ENCODE peak calls at places on chromosomes 3 and 15, in five cellular contexts. One of them, this sample, is unnamed.

GRCh38 chr15:40984963-40985362 is 31.7 kb downstream of the CHAC1 start:
- DNase-seq in stimulated activated CD4-positive, alpha-beta T cell treated with anti-CD3 and anti-CD28 coated beads, Interleukin-12 subunit alpha, Interleukin-12 subunit beta, amount 100 ng/mL, for 4 hours: no peak
- DNase-seq in GM20000: no peak
- DNase-seq in cerebellar cortex: no peak
- DNase-seq in nucleus accumbens: no peak
- DNase-seq in this sample: no peak

GRCh38 chr3:13188380-13188779 is 115.2 kb upstream of the IQSEC1 start:
- DNase-seq in cerebellar cortex: no peak
- DNase-seq in stimulated activated CD4-positive, alpha-beta T cell treated with anti-CD3 and anti-CD28 coated beads, Interleukin-12 subunit alpha, Interleukin-12 subunit beta, amount 100 ng/mL, for 4 hours: no peak
- DNase-seq in GM20000: no peak
- DNase-seq in nucleus accumbens: no peak
- DNase-seq in this sample: no peak

GRCh38 chr15:29612096-29612495 is 210.2 kb downstream of the TJP1 start:
- DNase-seq in nucleus accumbens: no peak
- DNase-seq in cerebellar cortex: no peak
- DNase-seq in stimulated activated CD4-positive, alpha-beta T cell treated with anti-CD3 and anti-CD28 coated beads, Interleukin-12 subunit alpha, Interleukin-12 subunit beta, amount 100 ng/mL, for 4 hours: no peak
- DNase-seq in GM20000: no peak
- DNase-seq in this sample: no peak

GRCh38 chr3:136171097-136171542 is 25.0 kb downstream of the MSL2 start:
- DNase-seq in nucleus accumbens: no peak
- DNase-seq in GM20000: no peak
- DNase-seq in cerebellar cortex: no peak
- DNase-seq in stimulated activated CD4-positive, alpha-beta T cell treated with anti-CD3 and anti-CD28 coated beads, Interleukin-12 subunit alpha, Interleukin-12 subunit beta, amount 100 ng/mL, for 4 hours: no peak
- DNase-seq in this sample: no peak

GRCh38 chr3:13520326-13520880 is 28.5 kb upstream of the FBLN2 start:
- DNase-seq in nucleus accumbens: no peak
- DNase-seq in cerebellar cortex: no peak
- DNase-seq in stimulated activated CD4-positive, alpha-beta T cell treated with anti-CD3 and anti-CD28 coated beads, Interleukin-12 subunit alpha, Interleukin-12 subunit beta, amount 100 ng/mL, for 4 hours: no peak
- DNase-seq in GM20000: no peak
- DNase-seq in this sample: no peak

GRCh38 chr3:171155122-171155700 is 128.7 kb upstream of the SLC2A2 start:
- DNase-seq in stimulated activated CD4-positive, alpha-beta T cell treated with anti-CD3 and anti-CD28 coated beads, Interleukin-12 subunit alpha, Interleukin-12 subunit beta, amount 100 ng/mL, for 4 hours: no peak
- DNase-seq in nucleus accumbens: no peak
- DNase-seq in GM20000: no peak
- DNase-seq in cerebellar cortex: no peak
- DNase-seq in this sample: no peak

GRCh38 chr3:150407818-150408231 is 273 bp upstream of the TSC22D2 start:
- DNase-seq in nucleus accumbens: no peak
- DNase-seq in cerebellar cortex: no peak
- DNase-seq in stimulated activated CD4-positive, alpha-beta T cell treated with anti-CD3 and anti-CD28 coated beads, Interleukin-12 subunit alpha, Interleukin-12 subunit beta, amount 100 ng/mL, for 4 hours: peak; percentile 5
- DNase-seq in GM20000: no peak
- DNase-seq in this sample: no peak

GRCh38 chr15:69164807-69165636 is 4.6 kb downstream of the GLCE start:
- DNase-seq in nucleus accumbens: no peak
- DNase-seq in cerebellar cortex: no peak
- DNase-seq in GM20000: no peak
- DNase-seq in stimulated activated CD4-positive, alpha-beta T cell treated with anti-CD3 and anti-CD28 coated beads, Interleukin-12 subunit alpha, Interleukin-12 subunit beta, amount 100 ng/mL, for 4 hours: no peak
- DNase-seq in this sample: no peak

GRCh38 chr3:140186421-140186920 is 251.5 kb downstream of the CLSTN2 start:
- DNase-seq in nucleus accumbens: no peak
- DNase-seq in cerebellar cortex: peak; percentile 68
- DNase-seq in stimulated activated CD4-positive, alpha-beta T cell treated with anti-CD3 and anti-CD28 coated beads, Interleukin-12 subunit alpha, Interleukin-12 subunit beta, amount 100 ng/mL, for 4 hours: no peak
- DNase-seq in GM20000: no peak
- DNase-seq in this sample: no peak

GRCh38 chr3:168794427-168794826 is 698.7 kb upstream of the GOLIM4 start:
- DNase-seq in nucleus accumbens: no peak
- DNase-seq in stimulated activated CD4-positive, alpha-beta T cell treated with anti-CD3 and anti-CD28 coated beads, Interleukin-12 subunit alpha, Interleukin-12 subunit beta, amount 100 ng/mL, for 4 hours: no peak
- DNase-seq in cerebellar cortex: no peak
- DNase-seq in GM20000: no peak
- DNase-seq in this sample: no peak

GRCh38 chr15:39094116-39094515 is 486.8 kb upstream of the THBS1 start:
- DNase-seq in GM20000: no peak
- DNase-seq in cerebellar cortex: no peak
- DNase-seq in stimulated activated CD4-positive, alpha-beta T cell treated with anti-CD3 and anti-CD28 coated beads, Interleukin-12 subunit alpha, Interleukin-12 subunit beta, amount 100 ng/mL, for 4 hours: no peak
- DNase-seq in nucleus accumbens: no peak
- DNase-seq in this sample: no peak

GRCh38 chr15:74630284-74631086 is 14.8 kb downstream of the CLK3 start:
- DNase-seq in GM20000: no peak
- DNase-seq in cerebellar cortex: no peak
- DNase-seq in nucleus accumbens: no peak
- DNase-seq in stimulated activated CD4-positive, alpha-beta T cell treated with anti-CD3 and anti-CD28 coated beads, Interleukin-12 subunit alpha, Interleukin-12 subunit beta, amount 100 ng/mL, for 4 hours: no peak
- DNase-seq in this sample: peak; percentile 69

GRCh38 chr3:23934253-23934652 is 10.8 kb upstream of the NR1D2 start:
- DNase-seq in stimulated activated CD4-positive, alpha-beta T cell treated with anti-CD3 and anti-CD28 coated beads, Interleukin-12 subunit alpha, Interleukin-12 subunit beta, amount 100 ng/mL, for 4 hours: no peak
- DNase-seq in GM20000: no peak
- DNase-seq in cerebellar cortex: no peak
- DNase-seq in nucleus accumbens: no peak
- DNase-seq in this sample: no peak

GRCh38 chr3:169755488-169755887 is 9.4 kb downstream of the TERC start:
- DNase-seq in stimulated activated CD4-positive, alpha-beta T cell treated with anti-CD3 and anti-CD28 coated beads, Interleukin-12 subunit alpha, Interleukin-12 subunit beta, amount 100 ng/mL, for 4 hours: no peak
- DNase-seq in cerebellar cortex: no peak
- DNase-seq in GM20000: no peak
- DNase-seq in nucleus accumbens: no peak
- DNase-seq in this sample: no peak

GRCh38 chr15:100234158-100235029 is 107.4 kb downstream of the ADAMTS17 start:
- DNase-seq in cerebellar cortex: no peak
- DNase-seq in nucleus accumbens: no peak
- DNase-seq in stimulated activated CD4-positive, alpha-beta T cell treated with anti-CD3 and anti-CD28 coated beads, Interleukin-12 subunit alpha, Interleukin-12 subunit beta, amount 100 ng/mL, for 4 hours: no peak
- DNase-seq in GM20000: no peak
- DNase-seq in this sample: no peak

GRCh38 chr3:44104668-44105321 is 136.9 kb upstream of the TOPAZ1 start:
- DNase-seq in cerebellar cortex: no peak
- DNase-seq in stimulated activated CD4-positive, alpha-beta T cell treated with anti-CD3 and anti-CD28 coated beads, Interleukin-12 subunit alpha, Interleukin-12 subunit beta, amount 100 ng/mL, for 4 hours: peak; percentile 35
- DNase-seq in nucleus accumbens: no peak
- DNase-seq in GM20000: peak; percentile 72
- DNase-seq in this sample: no peak

GRCh38 chr3:124764746-124765145 is 34.5 kb downstream of the UMPS start:
- DNase-seq in nucleus accumbens: no peak
- DNase-seq in cerebellar cortex: peak; percentile 46
- DNase-seq in stimulated activated CD4-positive, alpha-beta T cell treated with anti-CD3 and anti-CD28 coated beads, Interleukin-12 subunit alpha, Interleukin-12 subunit beta, amount 100 ng/mL, for 4 hours: no peak
- DNase-seq in GM20000: no peak
- DNase-seq in this sample: no peak

GRCh38 chr3:184636774-184637316 is 75.0 kb downstream of the MAGEF1 start:
- DNase-seq in cerebellar cortex: no peak
- DNase-seq in stimulated activated CD4-positive, alpha-beta T cell treated with anti-CD3 and anti-CD28 coated beads, Interleukin-12 subunit alpha, Interleukin-12 subunit beta, amount 100 ng/mL, for 4 hours: no peak
- DNase-seq in nucleus accumbens: no peak
- DNase-seq in GM20000: no peak
- DNase-seq in this sample: no peak

GRCh38 chr3:177195242-177195940 is 1.9 kb downstream of the TBL1XR1 start:
- DNase-seq in GM20000: no peak
- DNase-seq in stimulated activated CD4-positive, alpha-beta T cell treated with anti-CD3 and anti-CD28 coated beads, Interleukin-12 subunit alpha, Interleukin-12 subunit beta, amount 100 ng/mL, for 4 hours: no peak
- DNase-seq in nucleus accumbens: no peak
- DNase-seq in cerebellar cortex: peak; percentile 49
- DNase-seq in this sample: peak; percentile 43

GRCh38 chr3:138081371-138082084 is 33.9 kb downstream of the DZIP1L start:
- DNase-seq in cerebellar cortex: no peak
- DNase-seq in nucleus accumbens: no peak
- DNase-seq in stimulated activated CD4-positive, alpha-beta T cell treated with anti-CD3 and anti-CD28 coated beads, Interleukin-12 subunit alpha, Interleukin-12 subunit beta, amount 100 ng/mL, for 4 hours: no peak
- DNase-seq in GM20000: no peak
- DNase-seq in this sample: no peak

GRCh38 chr3:32146669-32147315 is 40.4 kb downstream of the GPD1L start:
- DNase-seq in GM20000: no peak
- DNase-seq in cerebellar cortex: no peak
- DNase-seq in stimulated activated CD4-positive, alpha-beta T cell treated with anti-CD3 and anti-CD28 coated beads, Interleukin-12 subunit alpha, Interleukin-12 subunit beta, amount 100 ng/mL, for 4 hours: no peak
- DNase-seq in nucleus accumbens: no peak
- DNase-seq in this sample: peak; percentile 46

GRCh38 chr15:39095218-39095879 is 485.5 kb upstream of the THBS1 start:
- DNase-seq in stimulated activated CD4-positive, alpha-beta T cell treated with anti-CD3 and anti-CD28 coated beads, Interleukin-12 subunit alpha, Interleukin-12 subunit beta, amount 100 ng/mL, for 4 hours: no peak
- DNase-seq in cerebellar cortex: no peak
- DNase-seq in GM20000: no peak
- DNase-seq in nucleus accumbens: no peak
- DNase-seq in this sample: no peak

GRCh38 chr15:92883643-92884458 is 16.3 kb upstream of the CHD2 start:
- DNase-seq in GM20000: no peak
- DNase-seq in nucleus accumbens: no peak
- DNase-seq in cerebellar cortex: peak; percentile 48
- DNase-seq in stimulated activated CD4-positive, alpha-beta T cell treated with anti-CD3 and anti-CD28 coated beads, Interleukin-12 subunit alpha, Interleukin-12 subunit beta, amount 100 ng/mL, for 4 hours: no peak
- DNase-seq in this sample: peak; percentile 58

GRCh38 chr3:127604035-127604434 is 5.8 kb downstream of the MCM2 start:
- DNase-seq in cerebellar cortex: no peak
- DNase-seq in stimulated activated CD4-positive, alpha-beta T cell treated with anti-CD3 and anti-CD28 coated beads, Interleukin-12 subunit alpha, Interleukin-12 subunit beta, amount 100 ng/mL, for 4 hours: no peak
- DNase-seq in GM20000: peak; percentile 46
- DNase-seq in nucleus accumbens: no peak
- DNase-seq in this sample: no peak

GRCh38 chr3:128276151-128276445 is 122.8 kb downstream of the EEFSEC start:
- DNase-seq in stimulated activated CD4-positive, alpha-beta T cell treated with anti-CD3 and anti-CD28 coated beads, Interleukin-12 subunit alpha, Interleukin-12 subunit beta, amount 100 ng/mL, for 4 hours: no peak
- DNase-seq in GM20000: no peak
- DNase-seq in cerebellar cortex: no peak
- DNase-seq in nucleus accumbens: no peak
- DNase-seq in this sample: no peak

GRCh38 chr3:132222868-132223538 is 94.2 kb upstream of the ACP3 start:
- DNase-seq in cerebellar cortex: no peak
- DNase-seq in GM20000: no peak
- DNase-seq in stimulated activated CD4-positive, alpha-beta T cell treated with anti-CD3 and anti-CD28 coated beads, Interleukin-12 subunit alpha, Interleukin-12 subunit beta, amount 100 ng/mL, for 4 hours: no peak
- DNase-seq in nucleus accumbens: no peak
- DNase-seq in this sample: no peak

GRCh38 chr3:123602325-123602724 is 17.5 kb upstream of the HACD2 start:
- DNase-seq in cerebellar cortex: no peak
- DNase-seq in GM20000: no peak
- DNase-seq in stimulated activated CD4-positive, alpha-beta T cell treated with anti-CD3 and anti-CD28 coated beads, Interleukin-12 subunit alpha, Interleukin-12 subunit beta, amount 100 ng/mL, for 4 hours: no peak
- DNase-seq in nucleus accumbens: no peak
- DNase-seq in this sample: no peak

GRCh38 chr15:57060799-57061198 is 142.4 kb downstream of the TCF12 start:
- DNase-seq in cerebellar cortex: no peak
- DNase-seq in stimulated activated CD4-positive, alpha-beta T cell treated with anti-CD3 and anti-CD28 coated beads, Interleukin-12 subunit alpha, Interleukin-12 subunit beta, amount 100 ng/mL, for 4 hours: no peak
- DNase-seq in GM20000: no peak
- DNase-seq in nucleus accumbens: no peak
- DNase-seq in this sample: no peak

GRCh38 chr3:110664148-110664547 is 407.5 kb upstream of the NECTIN3 start:
- DNase-seq in stimulated activated CD4-positive, alpha-beta T cell treated with anti-CD3 and anti-CD28 coated beads, Interleukin-12 subunit alpha, Interleukin-12 subunit beta, amount 100 ng/mL, for 4 hours: no peak
- DNase-seq in GM20000: no peak
- DNase-seq in cerebellar cortex: no peak
- DNase-seq in nucleus accumbens: no peak
- DNase-seq in this sample: no peak

GRCh38 chr3:186093271-186093900 is 15.5 kb downstream of the ETV5 start:
- DNase-seq in GM20000: no peak
- DNase-seq in stimulated activated CD4-positive, alpha-beta T cell treated with anti-CD3 and anti-CD28 coated beads, Interleukin-12 subunit alpha, Interleukin-12 subunit beta, amount 100 ng/mL, for 4 hours: no peak
- DNase-seq in cerebellar cortex: no peak
- DNase-seq in nucleus accumbens: no peak
- DNase-seq in this sample: no peak

GRCh38 chr15:41892621-41893421 is 1.0 kb downstream of the SPTBN5 start:
- DNase-seq in GM20000: peak; percentile 40
- DNase-seq in cerebellar cortex: peak; percentile 96
- DNase-seq in stimulated activated CD4-positive, alpha-beta T cell treated with anti-CD3 and anti-CD28 coated beads, Interleukin-12 subunit alpha, Interleukin-12 subunit beta, amount 100 ng/mL, for 4 hours: peak; percentile 10
- DNase-seq in nucleus accumbens: no peak
- DNase-seq in this sample: no peak

This sample was measured in OCI-LY7.